ENCODE peak calls at places on chromosomes 16 and 17, in seven cellular contexts. G, J, C, B, K, H and D are unnamed samples.

GRCh38 chr16:48507346-48507745 is 102.6 kb downstream of the N4BP1 start:
- DNase-seq in B (no peak), K (no peak), H (no peak), G (no peak), C (no peak), J (no peak), D (no peak)

GRCh38 chr17:46057366-46057765 is 58.3 kb downstream of the STH start:
- DNase-seq in K (no peak), B (no peak), C (no peak), J (no peak), H (no peak), G (peak), D (no peak)

GRCh38 chr16:70805380-70805779 is 4.4 kb upstream of the VAC14 start:
- DNase-seq in H (no peak), K (no peak), C (no peak), G (peak), J (no peak), B (no peak), D (no peak)

GRCh38 chr16:3938843-3939624 is 58.5 kb upstream of the CREBBP start:
- DNase-seq in G (peak), B (peak), C (peak), K (no peak), J (peak), H (peak), D (peak)

GRCh38 chr17:17440938-17441730 is 35.7 kb upstream of the MED9 start:
- DNase-seq in G (no peak), H (peak), B (no peak), J (no peak), K (no peak), C (no peak), D (no peak)

GRCh38 chr16:24976061-24976779 is 38.9 kb downstream of the ARHGAP17 start:
- DNase-seq in G (no peak), H (no peak), K (no peak), J (no peak), C (no peak), B (no peak), D (no peak)

GRCh38 chr16:30552956-30553355 is 5.2 kb downstream of the ZNF764 start:
- DNase-seq in J (no peak), G (no peak), H (no peak), B (no peak), K (no peak), C (no peak), D (no peak)

GRCh38 chr16:9050102-9050830 is 41.2 kb upstream of the HAPSTR1 start:
- DNase-seq in B (peak), K (no peak), C (no peak), H (no peak), G (peak), J (peak), D (no peak)

GRCh38 chr17:58086953-58087352 is 3.7 kb downstream of the DYNLL2 start:
- DNase-seq in B (no peak), G (no peak), H (no peak), C (no peak), K (no peak), J (no peak), D (no peak)

GRCh38 chr16:46884513-46885293 is 541 bp downstream of the GPT2 start:
- DNase-seq in H (no peak), B (peak), C (no peak), K (no peak), G (peak), J (peak), D (peak)

GRCh38 chr17:3887811-3888210 is 5.0 kb downstream of the CAMKK1 start:
- DNase-seq in G (no peak), J (peak), C (no peak), K (no peak), H (peak), B (no peak), D (no peak)